ENCODE peak calls at places on chromosomes 5 and 9, in five cellular contexts. F is hypothalamus, R is SW 1271, C is activated T-helper 1 cell treated with Interleukin-2 at 50 U/mL for 16 hours, N is nephron progenitor cell. Z is an unnamed sample.

GRCh38 chr9:132485454-132485853 is 75.4 kb downstream of the CFAP77 start:
- DNase-seq in N (no peak), R (no peak), C (no peak), F (no peak), Z (no peak)

GRCh38 chr5:42583322-42583721 is 160.1 kb downstream of the GHR start:
- DNase-seq in F (no peak), R (peak; percentile 11), N (peak; percentile 42), C (no peak), Z (peak; percentile 52)

GRCh38 chr9:76654575-76654974 is 109.7 kb upstream of the PCA3 start:
- DNase-seq in C (no peak), R (no peak), F (no peak), N (no peak), Z (no peak)

GRCh38 chr9:127417130-127418036 is 6.8 kb upstream of the ZNF79 start:
- DNase-seq in C (no peak), R (no peak), F (no peak), N (no peak), Z (no peak)

GRCh38 chr9:126327750-126328120 is 1.1 kb downstream of the MVB12B start:
- DNase-seq in R (no peak), F (no peak), C (no peak), N (no peak), Z (no peak)

GRCh38 chr5:65172486-65173129 is 309.1 kb downstream of the ADAMTS6 start:
- DNase-seq in F (no peak), C (no peak), N (no peak), R (no peak), Z (no peak)

GRCh38 chr9:81002242-81002641 is 687.1 kb downstream of the TLE1 start:
- DNase-seq in N (no peak), C (no peak), R (no peak), F (no peak), Z (no peak)

GRCh38 chr5:127648997-127649550 is at the start of gene CTXN3:
- DNase-seq in N (no peak), R (no peak), F (no peak), C (no peak), Z (no peak)

GRCh38 chr9:98222885-98223640 is 30.6 kb upstream of the CORO2A start:
- DNase-seq in C (no peak), N (no peak), F (no peak), R (peak; percentile 92), Z (no peak)

GRCh38 chr9:95132406-95133350 is 184.8 kb downstream of the FANCC start:
- DNase-seq in F (no peak), R (no peak), N (no peak), C (no peak), Z (no peak)

GRCh38 chr5:104845541-104845940 is 1283.0 kb upstream of the NUDT12 start:
- DNase-seq in C (no peak), R (no peak), F (no peak), N (no peak), Z (no peak)

GRCh38 chr9:77793909-77794308 is 145.8 kb upstream of the GNA14 start:
- DNase-seq in F (no peak), R (peak; percentile 1), N (no peak), C (no peak), Z (no peak)

GRCh38 chr5:168837852-168838251 is 258.7 kb upstream of the PANK3 start:
- DNase-seq in N (no peak), F (no peak), C (no peak), R (no peak), Z (no peak)

GRCh38 chr9:84513473-84513872 is 156.1 kb upstream of the NTRK2 start:
- DNase-seq in F (no peak), R (no peak), N (no peak), C (no peak), Z (no peak)

GRCh38 chr9:99011161-99011709 is 67.5 kb downstream of the COL15A1 start:
- DNase-seq in N (no peak), F (no peak), R (peak; percentile 24), C (no peak), Z (no peak)

GRCh38 chr9:74218374-74219063 is 278.6 kb upstream of the RORB start:
- DNase-seq in N (no peak), F (no peak), C (no peak), R (no peak), Z (no peak)

GRCh38 chr9:134492281-134492691 is 149.3 kb upstream of the COL5A1 start:
- DNase-seq in R (no peak), F (no peak), C (no peak), N (no peak), Z (no peak)

GRCh38 chr5:172559004-172559932 is 81.8 kb upstream of the NEURL1B start:
- DNase-seq in C (no peak), N (peak; percentile 26), R (no peak), F (no peak), Z (peak; percentile 24)

GRCh38 chr5:143315929-143316328 is 87.6 kb downstream of the NR3C1 start:
- DNase-seq in N (no peak), C (no peak), R (no peak), F (no peak), Z (no peak)

GRCh38 chr5:640461-641330 is 28.6 kb downstream of the CEP72 start:
- DNase-seq in F (no peak), R (no peak), N (no peak), C (no peak), Z (no peak)

GRCh38 chr5:115627295-115627825 is 1.5 kb upstream of the TMED7 start:
- DNase-seq in F (no peak), C (no peak), N (no peak), R (no peak), Z (no peak)

GRCh38 chr5:39570418-39571027 is 145.7 kb upstream of the DAB2 start:
- DNase-seq in R (peak; percentile 27), F (no peak), N (no peak), C (no peak), Z (no peak)

GRCh38 chr5:15290953-15291352 is 209.0 kb upstream of the FBXL7 start:
- DNase-seq in R (no peak), N (no peak), F (no peak), C (no peak), Z (no peak)

GRCh38 chr9:124786881-124787573 is 10.1 kb downstream of the OLFML2A start:
- DNase-seq in C (no peak), N (no peak), F (no peak), R (no peak), Z (no peak)

GRCh38 chr9:92608221-92609141 is 61.5 kb downstream of the IPPK start:
- DNase-seq in R (no peak), C (no peak), N (no peak), F (no peak), Z (no peak)

GRCh38 chr9:3730527-3730926 is 204.7 kb upstream of the RFX3 start:
- DNase-seq in R (no peak), F (no peak), C (no peak), N (no peak), Z (no peak)

GRCh38 chr5:16345454-16345853 is 120.1 kb downstream of the ZNF622 start:
- DNase-seq in R (no peak), N (no peak), C (no peak), F (no peak), Z (no peak)

GRCh38 chr9:91474656-91475055 is 51.0 kb upstream of the NFIL3 start:
- DNase-seq in F (no peak), R (no peak), C (no peak), N (no peak), Z (no peak)

GRCh38 chr9:86938780-86939179 is 8.5 kb downstream of the GAS1 start:
- DNase-seq in N (no peak), C (no peak), R (no peak), F (no peak), Z (no peak)

GRCh38 chr9:121954477-121955175 is 138.5 kb downstream of the TTLL11 start:
- DNase-seq in R (no peak), F (no peak), N (no peak), C (no peak), Z (peak; percentile 55)

GRCh38 chr9:69865986-69866385 is 45.4 kb downstream of the CFAP95 start:
- DNase-seq in C (no peak), N (no peak), F (no peak), R (no peak), Z (no peak)

GRCh38 chr5:151139015-151139414 is 18.6 kb downstream of the ANXA6 start:
- DNase-seq in N (no peak), R (no peak), C (no peak), F (no peak), Z (no peak)

GRCh38 chr5:1471240-1471853 is 26.1 kb upstream of the SLC6A3 start:
- DNase-seq in R (no peak), C (no peak), F (no peak), N (no peak), Z (no peak)

GRCh38 chr9:116365056-116365471 is 211.5 kb downstream of the PAPPA start:
- DNase-seq in C (no peak), F (no peak), N (no peak), R (no peak), Z (no peak)